ENCODE peak calls at places on chromosomes 11 and 22, in eight cellular contexts. I, S, U, R, J, F, L and N are unnamed samples.

GRCh38 chr11:73201888-73202810 is 15.9 kb upstream of the P2RY2 start:
- DNase-seq in L (no peak), S (peak; percentile 1), R (no peak), U (peak; percentile 11), F (no peak), I (no peak), J (no peak), N (peak; percentile 29)

GRCh38 chr22:34886812-34887211 is 179.1 kb upstream of the ISX start:
- DNase-seq in U (no peak), J (no peak), S (no peak), R (peak; percentile 78), F (no peak), I (no peak), L (no peak), N (no peak)

GRCh38 chr22:33584152-33584551 is 336.1 kb downstream of the LARGE1 start:
- DNase-seq in R (no peak), J (no peak), F (no peak), L (no peak), U (no peak), S (no peak), I (no peak), N (no peak)

GRCh38 chr11:36890280-36890679 is 292.2 kb upstream of the RAG2 start:
- DNase-seq in I (no peak), F (no peak), U (no peak), J (no peak), R (no peak), L (no peak), S (no peak), N (no peak)

GRCh38 chr22:40023226-40023925 is 28.6 kb downstream of the FAM83F start:
- DNase-seq in S (no peak), U (no peak), L (no peak), I (no peak), F (no peak), J (no peak), R (no peak), N (peak; percentile 68)

GRCh38 chr11:78290293-78291176 is 101.8 kb downstream of the USP35 start:
- DNase-seq in L (no peak), F (peak; percentile 67), S (no peak), J (no peak), R (peak; percentile 73), U (no peak), I (peak; percentile 28), N (no peak)

GRCh38 chr11:91299980-91300379 is 924.6 kb upstream of the FAT3 start:
- DNase-seq in I (no peak), S (no peak), F (no peak), L (no peak), J (no peak), R (peak; percentile 5), U (no peak), N (no peak)

GRCh38 chr11:130308925-130309324 is 5.8 kb downstream of the ZBTB44 start:
- DNase-seq in U (no peak), R (no peak), J (no peak), S (no peak), L (no peak), F (no peak), I (no peak), N (no peak)

GRCh38 chr22:46998346-46998745 is 235.9 kb downstream of the TBC1D22A start:
- DNase-seq in J (no peak), U (no peak), I (no peak), L (no peak), R (no peak), F (no peak), S (no peak), N (peak; percentile 23)

GRCh38 chr11:35593143-35593542 is 25.1 kb upstream of the FJX1 start:
- DNase-seq in R (peak; percentile 93), L (no peak), J (no peak), F (peak; percentile 52), U (no peak), S (no peak), I (no peak), N (peak; percentile 86)

GRCh38 chr11:75570559-75571139 is 8.6 kb downstream of the SERPINH1 start:
- DNase-seq in L (no peak), I (no peak), U (no peak), F (no peak), R (no peak), S (no peak), J (no peak), N (peak; percentile 37)

GRCh38 chr22:50192056-50192824 is 6.5 kb downstream of the TRABD start:
- DNase-seq in U (no peak), I (peak; percentile 39), R (peak; percentile 32), L (no peak), J (no peak), F (no peak), S (no peak), N (no peak)

GRCh38 chr22:41848468-41848867 is 15.6 kb downstream of the SREBF2 start:
- DNase-seq in L (no peak), U (no peak), S (no peak), R (no peak), I (peak; percentile 70), J (no peak), F (peak; percentile 71), N (no peak)

GRCh38 chr11:57335343-57336110 is at the start of gene SSRP1:
- DNase-seq in S (peak; percentile 92), I (peak; percentile 88), J (peak; percentile 56), R (peak; percentile 78), L (peak; percentile 85), U (peak; percentile 91), F (peak; percentile 89), N (peak; percentile 97)

GRCh38 chr11:64745219-64745522 is 1.2 kb upstream of the RASGRP2 start:
- DNase-seq in I (peak; percentile 71), S (peak; percentile 55), R (no peak), J (peak; percentile 76), U (peak; percentile 67), L (no peak), F (peak; percentile 80), N (peak; percentile 83)

GRCh38 chr11:133947298-133947905 is 9.4 kb downstream of the IGSF9B start:
- DNase-seq in F (no peak), S (peak; percentile 72), L (no peak), U (peak; percentile 54), J (no peak), R (peak; percentile 21), I (no peak), N (peak; percentile 98)

GRCh38 chr11:45264839-45265515 is 21.2 kb downstream of the SYT13 start:
- DNase-seq in U (no peak), S (no peak), R (peak; percentile 85), I (no peak), J (no peak), L (no peak), F (no peak), N (peak; percentile 94)

GRCh38 chr11:105935791-105936190 is 86.2 kb downstream of the MSANTD4 start:
- DNase-seq in I (no peak), L (no peak), U (no peak), F (no peak), S (no peak), J (no peak), R (peak; percentile 89), N (no peak)
- H3K27ac ChIP-seq in I (no peak overlapping the region), L (no peak overlapping the region), U (no peak overlapping the region), F (no peak overlapping the region), S (peak overlapping the region; percentile 80), J (no peak overlapping the region), R (peak overlapping the region; percentile 28), N (no peak overlapping the region)

GRCh38 chr11:12280838-12281565 is 96.4 kb upstream of the PARVA start:
- DNase-seq in F (peak; percentile 58), U (no peak), J (no peak), L (no peak), I (peak; percentile 22), R (no peak), S (no peak), N (peak; percentile 61)
- H3K27ac ChIP-seq in F (no peak overlapping the region), U (no peak overlapping the region), J (no peak overlapping the region), L (no peak overlapping the region), I (peak overlapping the region; percentile 37), R (no peak overlapping the region), S (no peak overlapping the region), N (peak overlapping the region; percentile 98)

GRCh38 chr11:22703561-22703960 is 37.1 kb downstream of the GAS2 start:
- DNase-seq in U (no peak), S (no peak), R (peak; percentile 6), L (no peak), I (no peak), J (no peak), F (no peak), N (no peak)
- H3K27ac ChIP-seq in U (no peak overlapping the region), S (no peak overlapping the region), R (no peak overlapping the region), L (peak overlapping the region; percentile 57), I (no peak overlapping the region), J (no peak overlapping the region), F (peak overlapping the region; percentile 15), N (no peak overlapping the region)

DNA sequence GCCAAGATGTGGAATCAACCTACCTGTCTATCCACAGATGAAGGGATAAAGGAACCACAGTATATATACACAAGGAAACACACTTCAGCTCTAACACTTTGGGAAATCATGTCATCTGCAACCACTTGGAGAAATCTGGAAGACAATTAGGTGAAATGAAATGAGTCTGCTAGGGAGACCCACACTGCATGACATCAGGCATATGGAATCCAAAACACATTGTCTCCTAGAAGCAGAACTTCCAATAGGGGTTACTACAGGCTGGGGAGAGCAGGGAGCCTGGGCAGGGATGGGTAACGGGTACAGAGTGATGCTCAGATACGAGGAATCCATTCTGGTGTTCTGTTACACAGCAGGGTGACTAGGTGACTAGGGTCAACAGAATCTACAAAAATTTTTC is 18.3 kb downstream of the RGL4 start:
- DNase-seq in L (no peak), U (no peak), F (no peak), J (no peak), I (no peak), S (no peak), R (no peak), N (no peak)
- H3K27ac ChIP-seq in L (no peak overlapping the region), U (no peak overlapping the region), F (no peak overlapping the region), J (no peak overlapping the region), I (no peak overlapping the region), S (no peak overlapping the region), R (no peak overlapping the region), N (no peak overlapping the region)

GRCh38 chr22:37701121-37701786 is 4.4 kb downstream of the TRIOBP start:
- DNase-seq in R (no peak), J (no peak), U (no peak), L (no peak), I (peak; percentile 55), F (no peak), S (no peak), N (no peak)
- H3K27ac ChIP-seq in R (no peak overlapping the region), J (no peak overlapping the region), U (no peak overlapping the region), L (no peak overlapping the region), I (peak overlapping the region; percentile 60), F (no peak overlapping the region), S (no peak overlapping the region), N (no peak overlapping the region)

GRCh38 chr11:47566166-47566546 is 757 bp downstream of the PTPMT1 start:
- DNase-seq in J (no peak), L (peak; percentile 28), S (peak; percentile 37), F (no peak), U (peak; percentile 40), I (peak; percentile 35), R (no peak), N (no peak)
- H3K27ac ChIP-seq in J (peak overlapping the region; percentile 88), L (peak overlapping the region; percentile 77), S (peak overlapping the region; percentile 94), F (peak overlapping the region; percentile 49), U (peak overlapping the region; percentile 58), I (peak overlapping the region; percentile 89), R (peak overlapping the region; percentile 67), N (peak overlapping the region; percentile 68)

GRCh38 chr22:37638351-37639069 is 959 bp upstream of the SH3BP1 start:
- DNase-seq in U (no peak), L (no peak), R (no peak), F (no peak), J (no peak), I (peak; percentile 43), S (no peak), N (no peak)
- H3K27ac ChIP-seq in U (peak overlapping the region; percentile 59), L (no peak overlapping the region), R (no peak overlapping the region), F (no peak overlapping the region), J (peak overlapping the region; percentile 90), I (peak overlapping the region; percentile 72), S (peak overlapping the region; percentile 67), N (no peak overlapping the region)